ENCODE peak calls at places on chromosomes 5 and 9, in four cellular contexts. Y is kidney glomerular epithelial cell; L is SK-N-MC; F is stimulated activated CD8-positive, alpha-beta memory T cell treated with anti-CD3 and anti-CD28 coated beads, Interleukin-7, amount 100 ng/mL, for 4 hours. H is an unnamed sample.

GRCh38 chr9:71762900-71763653 is 5.2 kb downstream of the CEMIP2 start:
- DNase-seq in Y (peak), F (no peak), L (no peak), H (peak)

GRCh38 chr9:101269596-101270324 is 115.0 kb downstream of the BAAT start:
- DNase-seq in Y (no peak), F (no peak), L (no peak), H (no peak)

GRCh38 chr9:80866576-80867227 is 822.6 kb downstream of the TLE1 start:
- DNase-seq in Y (no peak), L (no peak), F (no peak), H (peak)

GRCh38 chr5:62790348-62790747 is 211.7 kb downstream of the LRRC70 start:
- DNase-seq in L (no peak), Y (no peak), F (no peak), H (no peak)

GRCh38 chr5:102937916-102938315 is 182.0 kb downstream of the GIN1 start:
- DNase-seq in L (no peak), F (no peak), Y (no peak), H (peak)

GRCh38 chr9:114316605-114317230 is 6.2 kb upstream of the ORM1 start:
- DNase-seq in F (no peak), L (no peak), Y (no peak), H (no peak)

GRCh38 chr5:43150748-43151147 is 30.0 kb downstream of the ZNF131 start:
- DNase-seq in F (no peak), L (no peak), Y (no peak), H (no peak)

GRCh38 chr9:84667571-84668203 is 1.8 kb upstream of the NTRK2 start:
- DNase-seq in Y (no peak), F (no peak), L (no peak), H (no peak)

GRCh38 chr5:19352120-19352519 is 635.9 kb downstream of the CDH18 start:
- DNase-seq in Y (no peak), F (no peak), L (no peak), H (no peak)

GRCh38 chr5:53948598-53948997 is 361.8 kb downstream of the ARL15 start:
- DNase-seq in L (peak), Y (no peak), F (no peak), H (no peak)

GRCh38 chr9:77648458-77649108 is 461 bp upstream of the GNA14 start:
- DNase-seq in L (no peak), F (no peak), Y (no peak), H (no peak)

GRCh38 chr9:137694962-137695875 is 76.4 kb downstream of the EHMT1 start:
- DNase-seq in F (no peak), L (no peak), Y (no peak), H (no peak)

GRCh38 chr5:149886697-149887470 is 57.7 kb downstream of the PDE6A start:
- DNase-seq in F (no peak), L (no peak), Y (no peak), H (peak)

GRCh38 chr5:176792584-176793342 is 17.6 kb upstream of the UNC5A start:
- DNase-seq in L (no peak), F (no peak), Y (no peak), H (no peak)